ENCODE peak calls at places on chromosomes 1 and 21, in nine cellular contexts. K, I, B, X, N, G, J, Z and T are unnamed samples.

GRCh38 chr1:41317356-41317755 is 43.9 kb upstream of the FOXO6 start:
- DNase-seq in B (no peak), X (no peak), G (no peak), N (no peak), I (no peak), Z (no peak), K (no peak), J (no peak), T (no peak)

GRCh38 chr1:192913683-192914082 is 104.8 kb downstream of the RGS2 start:
- DNase-seq in B (no peak), I (no peak), Z (no peak), X (no peak), N (no peak), J (peak), K (no peak), G (no peak), T (no peak)

GRCh38 chr1:231918239-231919015 is 291.8 kb downstream of the DISC1 start:
- DNase-seq in J (no peak), K (peak), B (no peak), I (no peak), G (no peak), X (peak), Z (peak), N (no peak), T (no peak)

GRCh38 chr1:34477632-34478141 is 277.2 kb upstream of the GJB5 start:
- DNase-seq in I (no peak), K (no peak), N (no peak), J (no peak), Z (no peak), X (no peak), G (no peak), B (no peak), T (no peak)

GRCh38 chr1:12604114-12604874 is 13.7 kb downstream of the DHRS3 start:
- DNase-seq in J (no peak), N (no peak), Z (peak), I (peak), G (no peak), B (no peak), K (no peak), X (peak), T (no peak)

GRCh38 chr1:93324486-93325464 is 20.9 kb upstream of the DR1 start:
- DNase-seq in K (no peak), B (no peak), J (no peak), I (no peak), N (no peak), Z (no peak), X (peak), G (no peak), T (no peak)

GRCh38 chr21:19767546-19767945 is 1230.7 kb upstream of the NCAM2 start:
- DNase-seq in G (no peak), I (no peak), X (no peak), J (no peak), Z (no peak), N (no peak), K (no peak), B (no peak), T (no peak)

GRCh38 chr1:78607334-78607927 is 12.8 kb upstream of the IFI44L start:
- DNase-seq in Z (no peak), X (peak), I (no peak), K (peak), N (no peak), G (no peak), B (no peak), J (no peak), T (no peak)

GRCh38 chr1:53949023-53949611 is 3.0 kb downstream of the LRRC42 start:
- DNase-seq in N (no peak), K (peak), I (peak), Z (no peak), J (no peak), G (no peak), X (peak), B (peak), T (no peak)

GRCh38 chr1:23013657-23014056 is 2.0 kb downstream of the TEX46 start:
- DNase-seq in K (no peak), B (no peak), Z (no peak), G (no peak), X (no peak), I (no peak), N (no peak), J (no peak), T (no peak)

GRCh38 chr1:66367369-66367768 is 166.6 kb upstream of the SGIP1 start:
- DNase-seq in K (no peak), X (no peak), N (no peak), G (no peak), Z (no peak), B (no peak), J (no peak), I (no peak), T (no peak)

GRCh38 chr1:221841291-221841982 is 99.5 kb upstream of the DUSP10 start:
- DNase-seq in X (peak), I (no peak), K (no peak), G (no peak), Z (no peak), J (no peak), B (no peak), N (no peak), T (no peak)

GRCh38 chr21:37369307-37369854 is 2.8 kb downstream of the DYRK1A start:
- DNase-seq in N (no peak), K (no peak), J (no peak), I (no peak), B (no peak), G (no peak), Z (no peak), X (no peak), T (no peak)

GRCh38 chr1:47232187-47232874 is at the start of gene TAL1:
- DNase-seq in G (no peak), X (no peak), J (no peak), Z (no peak), N (no peak), I (peak), B (no peak), K (no peak), T (no peak)

GRCh38 chr1:15950302-15950701 is 25.6 kb downstream of the ZBTB17 start:
- DNase-seq in G (no peak), B (no peak), N (no peak), X (no peak), Z (no peak), K (no peak), I (no peak), J (no peak), T (no peak)

GRCh38 chr1:224375059-224375458 is 18.4 kb downstream of the CNIH4 start:
- DNase-seq in I (no peak), B (no peak), K (no peak), N (no peak), X (no peak), G (no peak), Z (no peak), J (no peak), T (no peak)

GRCh38 chr1:38860464-38860816 is 868 bp upstream of the RRAGC start:
- DNase-seq in J (no peak), G (no peak), N (no peak), B (no peak), I (no peak), X (peak), Z (no peak), K (no peak), T (no peak)

GRCh38 chr1:17654519-17654918 is 100.6 kb upstream of the ACTL8 start:
- DNase-seq in N (no peak), K (no peak), X (no peak), J (no peak), I (no peak), Z (no peak), G (no peak), B (no peak), T (no peak)

GRCh38 chr1:18534810-18535205 is 54.1 kb downstream of the KLHDC7A start:
- DNase-seq in K (no peak), I (no peak), X (no peak), N (no peak), G (peak), B (no peak), J (no peak), Z (no peak), T (no peak)

GRCh38 chr1:228110536-228110935 is 1.4 kb upstream of the MRPL55 start:
- DNase-seq in N (no peak), J (no peak), I (no peak), B (no peak), G (no peak), K (no peak), X (no peak), Z (no peak), T (no peak)

GRCh38 chr1:25804244-25804963 is 4.4 kb downstream of the SELENON start:
- DNase-seq in K (no peak), B (no peak), G (no peak), X (peak), J (no peak), N (no peak), Z (no peak), I (no peak), T (no peak)

GRCh38 chr1:161801955-161802354 is 35.8 kb downstream of the ATF6 start:
- DNase-seq in B (no peak), K (peak), G (no peak), Z (no peak), X (no peak), J (no peak), N (no peak), I (no peak), T (no peak)

GRCh38 chr1:36322786-36323635 is 434 bp downstream of the EVA1B start:
- DNase-seq in G (no peak), J (peak), Z (no peak), X (peak), B (peak), N (no peak), I (peak), K (no peak), T (peak)

GRCh38 chr1:198725090-198725489 is 86.2 kb downstream of the PTPRC start:
- DNase-seq in N (no peak), G (no peak), J (no peak), I (no peak), X (peak), K (no peak), Z (no peak), B (no peak), T (no peak)

GRCh38 chr1:248697907-248698306 is 4.7 kb downstream of the OR14I1 start:
- DNase-seq in X (no peak), B (no peak), J (no peak), K (no peak), I (no peak), G (no peak), N (no peak), Z (no peak), T (no peak)

GRCh38 chr1:186374313-186375151 is 521 bp downstream of the TPR start:
- DNase-seq in Z (peak), X (peak), G (no peak), B (no peak), I (peak), K (peak), J (no peak), N (no peak), T (no peak)

GRCh38 chr1:85027242-85027983 is 20.9 kb downstream of the MCOLN3 start:
- DNase-seq in B (no peak), X (peak), K (no peak), N (no peak), G (no peak), J (no peak), I (no peak), Z (no peak), T (no peak)

GRCh38 chr1:85025940-85026339 is 22.4 kb downstream of the MCOLN3 start:
- DNase-seq in J (no peak), N (no peak), Z (no peak), K (no peak), B (no peak), G (no peak), I (no peak), X (no peak), T (no peak)

GRCh38 chr1:85019989-85020388 is 23.1 kb upstream of the MCOLN2 start:
- DNase-seq in N (no peak), X (no peak), K (no peak), I (no peak), G (no peak), B (no peak), J (no peak), Z (no peak), T (no peak)

GRCh38 chr1:85022700-85023099 is 25.6 kb downstream of the MCOLN3 start:
- DNase-seq in Z (no peak), I (no peak), B (no peak), N (no peak), K (no peak), G (no peak), J (no peak), X (no peak), T (no peak)

GRCh38 chr1:85024736-85025135 is 23.6 kb downstream of the MCOLN3 start:
- DNase-seq in X (no peak), J (no peak), G (no peak), I (no peak), Z (no peak), K (no peak), B (no peak), N (no peak), T (no peak)
- TF ChIP-seq CTCF in X (no peak), J (no peak), G (no peak), I (no peak), Z (no peak), K (no peak), B (no peak), N (no peak), T (no peak)

GRCh38 chr1:90474731-90475130 is 242.4 kb downstream of the BARHL2 start:
- DNase-seq in X (no peak), G (no peak), B (no peak), N (no peak), Z (no peak), K (no peak), I (no peak), J (no peak), T (no peak)

GRCh38 chr1:90474158-90474557 is 242.9 kb downstream of the BARHL2 start:
- DNase-seq in N (no peak), X (no peak), K (no peak), Z (no peak), B (no peak), J (no peak), I (no peak), G (no peak), T (no peak)

GRCh38 chr1:90476411-90476810 is 240.7 kb downstream of the BARHL2 start:
- DNase-seq in I (no peak), G (no peak), B (no peak), N (no peak), X (no peak), Z (no peak), J (no peak), K (no peak), T (no peak)

GRCh38 chr1:90476994-90477393 is 240.1 kb downstream of the BARHL2 start:
- DNase-seq in K (no peak), B (no peak), I (no peak), X (no peak), Z (no peak), J (no peak), G (no peak), N (no peak), T (no peak)

GRCh38 chr1:90475623-90476022 is 241.5 kb downstream of the BARHL2 start:
- DNase-seq in J (no peak), B (no peak), G (no peak), I (no peak), N (no peak), K (no peak), X (peak), Z (no peak), T (no peak)
- TF ChIP-seq CTCF in J (no peak), B (peak), G (no peak), I (no peak), N (no peak), K (no peak), X (peak), Z (no peak), T (no peak)

GRCh38 chr1:82090104-82090503 is 289.4 kb downstream of the ADGRL2 start:
- DNase-seq in I (no peak), J (no peak), K (no peak), G (no peak), N (no peak), B (no peak), Z (no peak), X (peak), T (no peak)
- TF ChIP-seq CTCF in I (peak), J (peak), K (peak), G (no peak), N (no peak), B (peak), Z (no peak), X (peak), T (peak)

DNA sequence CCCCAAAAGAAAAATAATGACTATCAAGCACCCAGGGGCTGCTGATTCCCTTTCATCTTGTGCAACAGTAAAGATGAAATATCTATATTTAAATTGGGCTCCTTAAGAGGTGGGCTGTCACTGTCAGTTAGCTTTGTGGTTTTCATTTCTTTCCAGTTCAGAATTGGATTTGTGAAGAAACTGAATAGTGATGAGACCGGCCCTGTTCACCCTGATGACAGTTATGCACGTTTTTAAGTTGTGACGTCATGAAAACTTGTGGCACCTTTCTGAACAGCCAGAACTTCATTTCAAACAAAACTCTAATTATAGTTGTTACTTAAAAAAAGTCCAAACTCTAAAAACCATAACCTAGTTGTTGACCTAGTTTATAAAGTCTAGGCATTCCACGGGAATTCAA is 125.9 kb downstream of the RUNX1 start:
- DNase-seq in X (no peak), N (no peak), I (no peak), B (no peak), Z (no peak), K (no peak), J (no peak), G (no peak), T (no peak)
- TF ChIP-seq CTCF in X (no peak), N (no peak), I (no peak), B (no peak), Z (no peak), K (no peak), J (no peak), G (no peak), T (no peak)

DNA sequence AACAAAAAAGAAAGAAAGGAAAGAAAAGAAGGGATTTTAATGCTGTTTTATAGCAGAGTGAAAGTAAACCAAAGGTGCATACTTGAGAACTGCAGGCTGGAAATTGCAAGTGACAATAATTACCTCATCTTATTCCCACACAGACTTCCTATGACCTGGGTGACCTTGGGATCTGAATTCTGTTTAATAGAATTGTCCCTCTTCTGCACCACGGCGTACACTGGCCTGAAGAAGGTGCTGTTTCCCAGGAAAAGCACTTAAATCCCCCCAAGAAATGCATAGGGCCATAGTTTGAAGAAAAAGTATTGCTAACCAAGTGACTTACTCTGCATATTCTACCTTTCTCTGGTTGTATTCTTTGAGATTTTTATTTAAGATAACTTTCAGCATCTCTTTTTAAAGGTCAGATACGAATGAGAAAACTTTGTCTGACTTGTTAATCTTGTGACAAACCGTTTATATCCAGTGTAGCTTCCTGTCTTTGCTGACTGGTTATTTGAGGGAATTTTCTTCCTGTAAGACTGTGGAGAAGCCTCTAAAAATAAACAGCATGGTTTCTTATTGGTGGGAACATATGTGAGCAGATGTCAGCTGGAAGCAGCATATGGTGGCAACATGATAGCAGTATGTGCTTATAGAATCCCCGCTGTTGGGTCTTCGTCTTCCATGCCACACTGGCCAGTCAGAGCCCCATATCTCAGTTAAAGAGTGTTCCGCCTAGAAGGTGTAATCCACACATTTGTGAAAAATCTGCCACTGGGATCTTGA is 16.3 kb downstream of the TGFB2 start:
- DNase-seq in B (no peak), X (peak), G (no peak), J (no peak), Z (no peak), I (peak), K (peak), N (no peak), T (no peak)
- TF ChIP-seq CTCF in B (peak), X (peak), G (no peak), J (no peak), Z (no peak), I (no peak), K (peak), N (no peak), T (no peak)

GRCh38 chr1:150484861-150485260 is 2.4 kb upstream of the TARS2 start:
- DNase-seq in G (no peak), N (no peak), J (no peak), I (no peak), B (no peak), Z (no peak), K (no peak), X (peak), T (no peak)
- TF ChIP-seq CTCF in G (no peak), N (no peak), J (no peak), I (no peak), B (no peak), Z (no peak), K (peak), X (peak), T (no peak)

GRCh38 chr1:154404984-154405761 is at the start of gene IL6R:
- DNase-seq in J (peak), Z (peak), K (peak), G (peak), I (peak), X (peak), N (peak), B (peak), T (peak)
- TF ChIP-seq CTCF in J (no peak), Z (peak), K (peak), G (peak), I (no peak), X (peak), N (peak), B (no peak), T (peak)

DNA sequence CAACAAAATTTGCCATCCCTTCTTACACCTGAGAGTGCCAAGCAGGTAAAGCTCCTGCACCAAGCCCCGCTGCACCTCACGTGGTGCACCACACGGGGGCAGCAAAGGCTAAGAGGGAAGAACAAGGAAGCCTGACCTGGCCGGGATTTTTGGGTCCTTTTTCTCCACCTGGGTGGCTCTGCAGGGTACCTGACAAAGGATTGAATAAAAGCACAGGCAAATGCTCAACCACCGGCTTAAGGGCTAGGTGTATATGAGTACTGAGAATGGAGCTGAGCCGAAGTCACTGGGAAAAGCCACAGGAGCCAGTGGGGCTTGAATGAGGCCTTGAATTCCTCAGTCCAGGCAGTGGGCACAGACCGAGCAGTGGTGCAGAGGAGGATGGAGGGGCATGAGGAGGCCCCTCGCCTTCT is 36.4 kb downstream of the ZNF697 start:
- DNase-seq in B (peak), G (peak), I (peak), J (peak), N (no peak), K (peak), Z (peak), X (peak), T (peak)
- TF ChIP-seq CTCF in B (peak), G (peak), I (peak), J (peak), N (peak), K (peak), Z (peak), X (peak), T (peak)

GRCh38 chr1:190619724-190620123 is 142.1 kb upstream of the BRINP3 start:
- DNase-seq in G (no peak), J (no peak), N (no peak), X (no peak), Z (no peak), I (no peak), B (no peak), K (no peak), T (no peak)

DNA sequence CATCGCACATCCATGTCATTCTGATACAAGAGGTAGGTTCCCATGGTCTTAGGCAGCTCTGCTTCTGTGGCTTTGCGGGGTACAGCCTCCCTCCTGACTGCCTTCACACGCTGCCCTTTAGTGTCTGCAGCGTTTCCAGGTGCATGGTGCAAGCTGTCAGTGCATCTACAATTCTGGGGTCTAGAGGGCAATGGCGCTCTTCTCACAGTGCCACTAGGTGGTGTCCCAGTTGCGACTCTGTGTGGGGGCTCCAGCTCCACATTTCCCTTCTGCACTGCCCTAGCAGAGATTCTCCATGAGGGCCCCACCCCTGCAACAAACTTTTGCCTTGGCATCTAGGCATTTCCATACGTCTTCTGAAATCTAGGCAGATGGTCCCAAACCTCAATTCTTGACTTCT is 138.2 kb upstream of the BRINP3 start:
- DNase-seq in N (no peak), Z (no peak), X (no peak), K (no peak), I (no peak), G (no peak), B (no peak), J (no peak), T (no peak)
- TF ChIP-seq CTCF in N (no peak), Z (no peak), X (no peak), K (no peak), I (no peak), G (no peak), B (no peak), J (no peak), T (no peak)